ENCODE peak calls at places on chromosomes 7 and 10, in five cellular contexts. V, P, A, I and S are unnamed samples.

GRCh38 chr7:88357295-88357694 is 50.6 kb upstream of the STEAP4 start:
- DNase-seq in I (no peak), V (no peak), P (no peak), A (peak; percentile 21), S (no peak)

GRCh38 chr10:67763499-67764011 is 67.6 kb upstream of the CTNNA3 start:
- DNase-seq in P (peak; percentile 83), V (peak; percentile 7), I (peak; percentile 57), A (peak; percentile 14), S (peak; percentile 60)

GRCh38 chr10:77583527-77583926 is 54.1 kb downstream of the KCNMA1 start:
- DNase-seq in V (no peak), P (no peak), A (no peak), I (no peak), S (no peak)

GRCh38 chr10:124999433-125000365 is 57.8 kb downstream of the ZRANB1 start:
- DNase-seq in A (no peak), I (no peak), V (no peak), P (peak; percentile 3), S (no peak)

GRCh38 chr7:99839560-99840011 is 11.8 kb downstream of the CYP3A43 start:
- DNase-seq in A (no peak), P (no peak), V (no peak), I (no peak), S (no peak)

GRCh38 chr10:118237930-118238329 is 104.2 kb downstream of the FAM204A start:
- DNase-seq in A (no peak), I (no peak), P (no peak), V (no peak), S (no peak)

GRCh38 chr7:146791344-146792300 is 675.0 kb downstream of the CNTNAP2 start:
- DNase-seq in I (no peak), A (no peak), V (no peak), P (no peak), S (no peak)

GRCh38 chr7:35697414-35698175 is 2.7 kb upstream of the HERPUD2 start:
- DNase-seq in V (no peak), A (no peak), I (no peak), P (no peak), S (no peak)

GRCh38 chr7:36764929-36765328 is 40.6 kb upstream of the AOAH start:
- DNase-seq in A (no peak), V (no peak), P (no peak), I (no peak), S (no peak)

GRCh38 chr10:12685261-12685861 is 316.2 kb downstream of the CCDC3 start:
- DNase-seq in I (no peak), V (no peak), P (no peak), A (no peak), S (no peak)

GRCh38 chr10:78025685-78026364 is 3.5 kb downstream of the POLR3A start:
- DNase-seq in I (no peak), V (no peak), P (no peak), A (no peak), S (no peak)

GRCh38 chr7:122710951-122711350 is 8.2 kb upstream of the RNF148 start:
- DNase-seq in A (no peak), V (no peak), P (no peak), I (no peak), S (no peak)